ENCODE peak calls at places on chromosomes 16 and 17, in four cellular contexts. R, J, M and U are unnamed samples.
A peak's percentile ranks its signal among the peaks of the same experiment; 100 is the strongest.

GRCh38 chr17:76125391-76125675 is 15.7 kb downstream of the FOXJ1 start:
- ATAC-seq in M (no peak), R (no peak), J (no peak), U (no peak)

GRCh38 chr16:46932802-46933201 is 40.7 kb downstream of the DNAJA2 start:
- ATAC-seq in J (no peak), M (no peak), R (no peak), U (no peak)

GRCh38 chr17:54280741-54281140 is 458.0 kb downstream of the KIF2B start:
- ATAC-seq in J (no peak), M (no peak), R (no peak), U (no peak)

GRCh38 chr17:65066858-65067257 is 10.3 kb upstream of the GNA13 start:
- ATAC-seq in M (no peak), R (no peak), J (no peak), U (no peak)

GRCh38 chr17:37476431-37477130 is 13.1 kb upstream of the DUSP14 start:
- ATAC-seq in M (peak; percentile 85), R (peak; percentile 68), J (no peak), U (peak; percentile 29)

GRCh38 chr17:39002991-39003715 is 36.0 kb upstream of the FBXO47 start:
- ATAC-seq in M (peak; percentile 92), R (no peak), J (no peak), U (peak; percentile 87)

GRCh38 chr17:46819906-46820351 is 1.4 kb upstream of the WNT3 start:
- ATAC-seq in R (no peak), J (no peak), M (no peak), U (no peak)

GRCh38 chr16:20897253-20897896 is 2.8 kb downstream of the DCUN1D3 start:
- ATAC-seq in R (no peak), M (no peak), J (no peak), U (no peak)

GRCh38 chr17:42183741-42184711 is 1.2 kb downstream of the HCRT start:
- ATAC-seq in J (peak; percentile 80), M (peak; percentile 89), R (peak; percentile 86), U (peak; percentile 88)

GRCh38 chr17:60091908-60092331 is 13.2 kb upstream of the HEATR6 start:
- ATAC-seq in J (no peak), R (no peak), M (no peak), U (no peak)

GRCh38 chr16:56662357-56663354 is 4.9 kb downstream of the MT1F start:
- ATAC-seq in J (no peak), M (no peak), R (no peak), U (no peak)

GRCh38 chr17:68201425-68201785 is 46.4 kb upstream of the AMZ2 start:
- ATAC-seq in J (no peak), M (no peak), R (no peak), U (no peak)
- H3K4me1 ChIP-seq in J (peaks cover 4% of the 10 kb centered on the region), M (peaks cover 51% of the 10 kb centered on the region), R (peaks cover 5% of the 10 kb centered on the region), U (peaks cover 65% of the 10 kb centered on the region)

DNA sequence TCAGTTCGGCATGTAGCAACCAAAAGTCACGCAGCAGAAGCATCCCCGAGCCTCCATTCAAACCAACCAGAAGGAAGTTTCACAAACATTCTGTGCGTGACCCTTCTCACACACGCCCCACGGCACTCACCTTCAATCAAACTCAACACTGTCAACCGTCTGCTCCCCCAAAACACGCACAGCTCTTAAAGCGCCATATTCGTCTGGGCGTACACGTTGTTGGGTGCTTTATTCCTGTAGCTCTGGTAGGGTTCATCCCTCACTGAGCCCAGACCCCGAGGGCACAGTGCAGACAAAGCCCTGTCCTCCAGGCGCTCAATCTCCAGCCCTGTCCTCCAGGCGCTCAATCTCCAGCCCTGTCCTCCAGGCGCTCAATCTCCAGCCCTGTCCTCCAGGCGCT is 2.2 kb downstream of the RAB40B start:
- ATAC-seq in M (no peak), J (no peak), R (no peak), U (no peak)
- H3K4me1 ChIP-seq in M (peaks cover 13% of the 10 kb centered on the region), J (peaks cover 5% of the 10 kb centered on the region), R (peaks cover 7% of the 10 kb centered on the region), U (peaks cover 12% of the 10 kb centered on the region)

GRCh38 chr16:71899171-71899570 is 3.8 kb downstream of the IST1 start:
- ATAC-seq in R (no peak), J (no peak), M (no peak), U (no peak)
- H3K4me1 ChIP-seq in R (peaks cover 8% of the 10 kb centered on the region), J (peaks cover 5% of the 10 kb centered on the region), M (peaks cover 68% of the 10 kb centered on the region), U (peaks cover 21% of the 10 kb centered on the region)

GRCh38 chr17:57535652-57536018 is 209.5 kb downstream of the CCDC182 start:
- ATAC-seq in J (no peak), M (no peak), R (peak; percentile 17), U (no peak)

GRCh38 chr17:57534863-57535651 is 210.0 kb downstream of the CCDC182 start:
- ATAC-seq in J (no peak), R (peak; percentile 52), M (peak; percentile 38), U (no peak)

GRCh38 chr17:57532966-57533365 is 212.1 kb downstream of the CCDC182 start:
- ATAC-seq in R (no peak), M (no peak), J (no peak), U (no peak)

GRCh38 chr17:57532556-57532955 is 212.5 kb downstream of the CCDC182 start:
- ATAC-seq in R (no peak), J (no peak), M (no peak), U (no peak)

DNA sequence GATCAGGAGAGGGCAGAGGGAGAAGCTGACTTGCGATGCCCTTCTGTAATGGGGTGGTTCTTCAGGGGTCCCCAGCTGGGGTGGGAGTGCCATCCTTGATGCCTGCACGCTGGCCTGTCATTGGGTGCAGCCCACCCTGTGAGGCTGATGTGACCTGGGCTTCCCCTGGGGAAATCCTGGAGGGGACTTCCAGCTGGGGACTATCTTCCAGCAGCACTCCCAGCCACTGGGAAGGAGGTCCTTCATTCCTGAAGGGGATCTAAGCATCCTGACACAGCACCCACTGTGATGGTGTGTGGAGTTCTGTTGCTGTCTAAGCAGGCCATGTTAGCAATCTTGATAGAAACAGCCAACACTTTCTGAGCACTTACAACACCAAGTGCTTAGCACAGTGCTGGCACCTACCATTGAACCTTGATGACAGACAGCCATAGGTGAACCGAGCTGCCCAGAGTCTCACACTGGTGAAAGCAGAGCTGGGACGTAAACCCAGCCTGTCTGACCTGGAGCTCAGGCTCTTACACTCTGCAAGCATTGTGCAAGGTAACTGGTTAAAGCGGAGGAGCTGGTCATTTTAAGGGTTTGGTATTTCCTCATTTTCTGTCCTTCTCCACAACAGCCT is 211.3 kb downstream of the CCDC182 start:
- ATAC-seq in J (no peak), R (no peak), M (no peak), U (no peak)
- H3K4me1 ChIP-seq in J (no peaks in the 10 kb centered on the region), R (peaks cover 4% of the 10 kb centered on the region), M (peaks cover 37% of the 10 kb centered on the region), U (peaks cover 4% of the 10 kb centered on the region)

GRCh38 chr17:78742901-78743300 is 39.2 kb downstream of the CYTH1 start:
- ATAC-seq in R (no peak), J (no peak), M (no peak), U (no peak)

GRCh38 chr17:78739331-78739853 is 42.7 kb downstream of the CYTH1 start:
- ATAC-seq in J (no peak), M (peak; percentile 25), R (no peak), U (no peak)

GRCh38 chr17:78738698-78739097 is 43.4 kb downstream of the CYTH1 start:
- ATAC-seq in R (no peak), J (no peak), M (no peak), U (no peak)

GRCh38 chr17:78738245-78738644 is 43.8 kb downstream of the CYTH1 start:
- ATAC-seq in J (no peak), M (no peak), R (no peak), U (no peak)

GRCh38 chr17:78741644-78742284 is 40.3 kb downstream of the CYTH1 start:
- ATAC-seq in M (no peak), R (no peak), J (no peak), U (no peak)
- H3K4me1 ChIP-seq in M (peaks cover 57% of the 10 kb centered on the region), R (peaks cover 16% of the 10 kb centered on the region), J (peaks cover 24% of the 10 kb centered on the region), U (peaks cover 8% of the 10 kb centered on the region)